ENCODE peak calls at places on chromosomes 5 and 9, in four cellular contexts. N is ovary, I is heart left ventricle, C is IMR-90. X is an unnamed sample.
A peak's percentile ranks its signal among the peaks of the same experiment; 100 is the strongest.

GRCh38 chr9:133477992-133478850 is 678 bp downstream of the SLC2A6 start:
- DNase-seq in C (peak; percentile 17), N (no peak), I (peak; percentile 68), X (peak; percentile 43)

GRCh38 chr5:73838901-73839300 is 212.9 kb downstream of the ARHGEF28 start:
- DNase-seq in C (no peak), I (no peak), N (no peak), X (no peak)

GRCh38 chr9:127854169-127854833 is at the start of gene ENG:
- DNase-seq in C (peak; percentile 59), N (peak; percentile 86), I (peak; percentile 92), X (peak; percentile 90)

GRCh38 chr5:55533806-55534435 is 843 bp downstream of the PLPP1 start:
- DNase-seq in N (no peak), I (no peak), C (peak; percentile 48), X (no peak)

GRCh38 chr5:16520806-16521205 is 55.2 kb upstream of the ZNF622 start:
- DNase-seq in N (no peak), C (no peak), I (no peak), X (no peak)

GRCh38 chr5:133114933-133115310 is 63.1 kb downstream of the HSPA4 start:
- DNase-seq in I (no peak), N (no peak), C (no peak), X (no peak)

GRCh38 chr5:88172847-88173758 is 95.5 kb downstream of the TMEM161B start:
- DNase-seq in N (no peak), I (no peak), C (peak; percentile 5), X (no peak)

GRCh38 chr5:123367739-123368138 is 55.5 kb downstream of the CEP120 start:
- DNase-seq in C (peak; percentile 32), I (no peak), N (no peak), X (no peak)

GRCh38 chr5:157608972-157609565 is 33.5 kb upstream of the ADAM19 start:
- DNase-seq in C (no peak), N (no peak), I (no peak), X (no peak)

GRCh38 chr9:131349522-131349880 is 44.4 kb upstream of the PRRC2B start:
- DNase-seq in C (no peak), I (no peak), N (no peak), X (no peak)

GRCh38 chr5:77282337-77283027 is 72.0 kb downstream of the PDE8B start:
- DNase-seq in N (no peak), C (peak; percentile 88), I (no peak), X (no peak)

GRCh38 chr5:124553911-124554310 is 192.5 kb downstream of the ZNF608 start:
- DNase-seq in I (no peak), N (no peak), C (no peak), X (no peak)
- H3K9me3 ChIP-seq in I (no peaks in the 10 kb centered on the region), N (no peaks in the 10 kb centered on the region), C (no peaks in the 10 kb centered on the region), X (no peaks in the 10 kb centered on the region)

GRCh38 chr9:135248111-135248510 is 160.6 kb downstream of the OLFM1 start:
- DNase-seq in N (no peak), C (no peak), I (no peak), X (no peak)
- H3K9me3 ChIP-seq in N (no peaks in the 10 kb centered on the region), C (peaks cover 33% of the 10 kb centered on the region), I (no peaks in the 10 kb centered on the region), X (no peaks in the 10 kb centered on the region)

GRCh38 chr9:118321823-118322222 is 617.6 kb downstream of the TLR4 start:
- DNase-seq in C (no peak), I (no peak), N (no peak), X (no peak)
- H3K9me3 ChIP-seq in C (peaks cover 8% of the 10 kb centered on the region), I (no peaks in the 10 kb centered on the region), N (no peaks in the 10 kb centered on the region), X (no peaks in the 10 kb centered on the region)

GRCh38 chr9:2311920-2312319 is 296.8 kb downstream of the SMARCA2 start:
- DNase-seq in C (no peak), N (no peak), I (no peak), X (no peak)

GRCh38 chr9:2317591-2317990 is 302.4 kb downstream of the SMARCA2 start:
- DNase-seq in I (no peak), N (no peak), C (no peak), X (no peak)

GRCh38 chr9:2319421-2319820 is 302.2 kb upstream of the VLDLR start:
- DNase-seq in I (no peak), N (no peak), C (peak; percentile 37), X (no peak)

GRCh38 chr9:2313512-2313911 is 298.4 kb downstream of the SMARCA2 start:
- DNase-seq in I (no peak), C (no peak), N (no peak), X (no peak)
- H3K9me3 ChIP-seq in I (no peaks in the 10 kb centered on the region), C (peaks cover 8% of the 10 kb centered on the region), N (peaks cover 3% of the 10 kb centered on the region), X (peaks cover 71% of the 10 kb centered on the region)

GRCh38 chr5:141374627-141375026 is 936 bp downstream of the PCDHGA6 start:
- DNase-seq in N (no peak), I (no peak), C (no peak), X (no peak)

GRCh38 chr5:141371572-141372475 is 1.8 kb downstream of the PCDHGB3 start:
- DNase-seq in I (no peak), C (no peak), N (no peak), X (no peak)

GRCh38 chr5:141369994-141370848 is at the start of gene PCDHGB3:
- DNase-seq in N (no peak), C (peak; percentile 74), I (peak; percentile 40), X (peak; percentile 56)

DNA sequence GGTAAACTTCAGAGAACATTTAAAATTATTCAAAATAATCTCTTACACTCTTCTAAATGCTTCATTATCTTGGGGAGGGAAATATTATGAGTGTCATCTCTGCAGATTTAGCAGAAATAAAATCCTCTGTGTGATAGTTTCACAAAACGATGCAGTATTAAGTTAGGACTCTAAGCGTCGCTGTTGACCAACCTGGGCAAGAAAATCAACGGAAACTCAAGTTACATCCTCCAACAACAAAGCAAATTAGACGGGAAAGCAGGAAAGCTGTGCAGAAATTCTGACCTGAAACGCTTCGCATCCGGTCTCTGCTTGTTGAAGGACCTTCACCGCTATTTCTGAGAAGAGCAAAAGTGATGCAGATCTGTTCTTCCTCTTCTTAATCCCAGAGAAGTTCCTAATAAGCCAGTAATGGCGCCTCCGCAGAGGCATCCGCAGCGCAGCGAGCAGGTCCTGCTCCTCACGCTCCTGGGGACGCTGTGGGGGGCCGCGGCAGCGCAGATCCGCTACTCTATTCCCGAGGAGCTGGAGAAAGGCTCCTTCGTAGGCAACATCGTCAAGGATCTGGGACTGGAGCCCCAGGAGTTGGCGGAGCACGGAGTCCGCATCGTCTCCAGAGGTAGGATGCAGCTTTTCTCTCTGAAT is at the start of gene PCDHGA6:
- DNase-seq in I (no peak), C (peak; percentile 58), N (no peak), X (no peak)
- H3K9me3 ChIP-seq in I (peaks cover 2% of the 10 kb centered on the region), C (peaks cover 61% of the 10 kb centered on the region), N (peaks cover 51% of the 10 kb centered on the region), X (peaks cover 98% of the 10 kb centered on the region)

DNA sequence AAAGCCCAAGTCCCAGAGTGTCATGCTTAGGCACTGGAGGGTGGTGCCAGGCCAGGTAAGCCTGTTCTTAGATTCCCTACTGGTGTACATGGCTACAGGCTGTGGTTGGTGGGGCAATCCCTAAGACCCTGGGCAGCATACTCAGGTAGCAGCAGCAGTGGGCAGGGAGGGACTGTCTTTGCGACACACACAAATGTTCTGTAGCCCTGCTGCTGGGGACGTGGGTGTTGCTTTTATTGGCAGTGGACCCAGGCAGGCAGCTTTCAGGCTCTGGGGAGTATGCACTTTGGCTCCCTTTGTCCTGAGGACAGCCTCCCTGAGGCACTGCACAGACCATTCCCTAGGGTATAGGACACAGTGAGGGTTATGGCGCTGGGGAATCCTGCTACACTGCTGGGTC is 137.1 kb upstream of the ADAMTS19 start:
- DNase-seq in N (no peak), C (no peak), I (no peak), X (no peak)
- H3K9me3 ChIP-seq in N (no peaks in the 10 kb centered on the region), C (peaks cover 7% of the 10 kb centered on the region), I (no peaks in the 10 kb centered on the region), X (peaks cover 14% of the 10 kb centered on the region)

X was measured in left ventricle myocardium inferior.